ENCODE peak calls at places on chromosome 19, in four cellular contexts. P is Peyer's patch, K is tibial artery, H is Panc1. T is an unnamed sample.

GRCh38 chr19:55590621-55591020 is 8.7 kb downstream of the FIZ1 start:
- DNase-seq in P (no peak), K (no peak), H (no peak), T (no peak)

GRCh38 chr19:3184847-3185481 is 766 bp upstream of the NCLN start:
- DNase-seq in P (no peak), K (peak; percentile 77), H (no peak), T (peak; percentile 31)

GRCh38 chr19:40410030-40410389 is 3.2 kb downstream of the PRX start:
- DNase-seq in P (no peak), K (no peak), H (no peak), T (no peak)

GRCh38 chr19:2054763-2055162 is 3.7 kb upstream of the MKNK2 start:
- DNase-seq in P (peak; percentile 79), K (no peak), H (no peak), T (no peak)

GRCh38 chr19:14003279-14004051 is 2.7 kb downstream of the RFX1 start:
- DNase-seq in P (no peak), K (no peak), H (no peak), T (no peak)

GRCh38 chr19:33521480-33522370 is at the start of gene PEPD:
- DNase-seq in P (peak; percentile 96), K (peak; percentile 86), H (peak; percentile 56), T (peak; percentile 64)

GRCh38 chr19:40612831-40613668 is 11.9 kb downstream of the LTBP4 start:
- DNase-seq in P (peak; percentile 83), K (no peak), H (no peak), T (no peak)

GRCh38 chr19:49422407-49423277 is 599 bp downstream of the PTH2 start:
- DNase-seq in P (no peak), K (no peak), H (no peak), T (no peak)

GRCh38 chr19:30163663-30164062 is 208.5 kb upstream of the ZNF536 start:
- DNase-seq in P (no peak), K (no peak), H (no peak), T (no peak)

GRCh38 chr19:7981199-7981598 is 24.2 kb downstream of the ELAVL1 start:
- DNase-seq in P (no peak), K (no peak), H (no peak), T (no peak)

GRCh38 chr19:12748489-12748888 is 3.1 kb upstream of the BEST2 start:
- DNase-seq in P (no peak), K (no peak), H (no peak), T (no peak)
- H3K4me1 ChIP-seq in P (no peaks in the 10 kb centered on the region), K (no peaks in the 10 kb centered on the region), H (peaks cover 4% of the 10 kb centered on the region), T (no peaks in the 10 kb centered on the region)

GRCh38 chr19:44671400-44671799 is at the start of gene CEACAM19:
- DNase-seq in P (no peak), K (no peak), H (no peak), T (no peak)
- H3K4me3 ChIP-seq in P (no peak within 1 kb of the TSS), K (no peak within 1 kb of the TSS), H (no peak within 1 kb of the TSS), T (no peak within 1 kb of the TSS)

GRCh38 chr19:17242431-17243208 is 3.1 kb downstream of the NR2F6 start:
- DNase-seq in P (no peak), K (no peak), H (no peak), T (no peak)
- H3K4me1 ChIP-seq in P (peaks cover 7% of the 10 kb centered on the region), K (peaks cover 29% of the 10 kb centered on the region), H (peaks cover 51% of the 10 kb centered on the region), T (peaks cover 18% of the 10 kb centered on the region)

DNA sequence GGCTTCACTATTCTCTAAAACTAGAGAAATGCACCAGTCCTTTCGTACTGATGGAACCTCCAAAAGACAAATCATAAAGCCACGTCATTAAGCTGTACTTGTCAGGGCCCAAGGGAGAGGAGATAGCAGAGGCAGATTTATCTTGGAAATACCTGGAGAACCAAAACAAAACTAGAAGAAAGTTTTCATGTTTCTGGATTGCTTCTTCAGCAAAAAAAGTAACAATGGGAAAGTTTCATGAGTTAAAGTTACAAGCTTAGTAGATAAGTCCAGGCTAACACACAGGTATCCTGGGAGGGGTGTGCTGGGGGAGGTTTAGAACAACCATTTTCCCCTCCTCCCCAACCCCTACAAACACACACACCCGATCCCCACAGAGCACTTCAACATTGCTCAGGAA is 21.6 kb downstream of the RANBP3 start:
- DNase-seq in P (no peak), K (no peak), H (no peak), T (no peak)
- H3K4me3 ChIP-seq in P (no peak overlapping the region), K (no peak overlapping the region), H (no peak overlapping the region), T (no peak overlapping the region)

DNA sequence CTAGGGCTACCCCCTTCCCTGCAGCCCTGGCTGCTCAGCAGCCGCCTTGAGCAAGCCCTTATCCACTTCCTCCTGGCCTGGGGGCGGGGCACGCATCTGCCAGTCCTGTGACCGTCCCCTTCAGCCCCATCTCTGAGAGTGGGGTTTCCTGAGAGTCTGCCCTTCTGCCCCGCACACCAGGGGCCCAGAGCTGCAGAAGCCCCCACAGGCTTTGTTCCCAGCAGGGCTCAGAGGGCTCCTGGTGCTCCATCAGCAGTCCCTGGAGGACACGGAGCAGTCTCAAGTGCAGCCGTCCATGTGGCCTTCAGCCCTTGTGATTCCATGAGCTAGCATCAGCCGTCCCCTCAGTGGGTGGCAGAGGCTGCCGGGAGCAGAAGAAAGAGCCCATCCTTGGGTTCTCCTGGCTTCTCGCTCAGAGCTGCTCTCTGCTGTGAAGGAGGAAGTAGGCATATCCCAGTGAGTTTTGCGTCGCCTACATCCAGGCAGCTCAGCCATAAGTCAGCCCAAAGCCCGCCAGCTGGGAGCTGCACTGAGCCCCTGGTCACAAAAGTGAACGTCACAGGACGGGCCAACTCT is 16.3 kb downstream of the MYO9B start:
- DNase-seq in P (no peak), K (peak; percentile 60), H (no peak), T (no peak)
- H3K4me1 ChIP-seq in P (peaks cover 21% of the 10 kb centered on the region), K (peaks cover 44% of the 10 kb centered on the region), H (peaks cover 8% of the 10 kb centered on the region), T (peaks cover 46% of the 10 kb centered on the region)

T was measured in thoracic aorta.